ENCODE peak calls at places on chromosome 6, in seven cellular contexts. S is OCI-LY7; U is aorta; F is GM23338; B is mesenchymal stem cell; W is left ventricle myocardium inferior; J is CD4-positive, alpha-beta T cell. D is an unnamed sample.

GRCh38 chr6:68468244-68468884 is 166.7 kb upstream of the ADGRB3 start:
- DNase-seq in S (peak; percentile 2), U (no peak), F (peak; percentile 56), B (no peak), W (no peak), J (no peak), D (no peak)

GRCh38 chr6:3194535-3195376 is 32.7 kb downstream of the TUBB2B start:
- DNase-seq in S (no peak), U (no peak), F (peak; percentile 86), B (peak; percentile 36), W (no peak), J (no peak), D (peak; percentile 79)

GRCh38 chr6:67544851-67545452 is 1090.1 kb upstream of the ADGRB3 start:
- DNase-seq in S (peak; percentile 31), U (no peak), F (peak; percentile 7), B (no peak), W (no peak), J (no peak), D (no peak)

GRCh38 chr6:129908858-129909257 is 47.7 kb upstream of the TMEM244 start:
- DNase-seq in S (no peak), U (no peak), F (no peak), B (no peak), W (no peak), J (no peak), D (no peak)

GRCh38 chr6:15148356-15149058 is 97.4 kb upstream of the JARID2 start:
- DNase-seq in S (no peak), U (no peak), F (peak; percentile 50), B (peak; percentile 43), W (no peak), J (no peak), D (no peak)

GRCh38 chr6:45419574-45420082 is 41.9 kb upstream of the SUPT3H start:
- DNase-seq in S (peak; percentile 21), U (peak; percentile 77), F (peak; percentile 86), B (peak; percentile 69), W (peak; percentile 50), J (peak; percentile 36), D (no peak)

GRCh38 chr6:142462260-142462659 is 160.5 kb downstream of the ADGRG6 start:
- DNase-seq in S (no peak), U (no peak), F (peak; percentile 11), B (no peak), W (no peak), J (no peak), D (no peak)

GRCh38 chr6:155795173-155795796 is 339.6 kb upstream of the NOX3 start:
- DNase-seq in S (no peak), U (no peak), F (no peak), B (no peak), W (no peak), J (no peak), D (no peak)

GRCh38 chr6:37680668-37681067 is 17.0 kb downstream of the MDGA1 start:
- DNase-seq in S (no peak), U (peak; percentile 90), F (no peak), B (no peak), W (no peak), J (no peak), D (peak; percentile 74)

GRCh38 chr6:154814063-154814462 is 80.8 kb downstream of the SCAF8 start:
- DNase-seq in S (peak; percentile 81), U (no peak), F (no peak), B (no peak), W (no peak), J (no peak), D (no peak)

GRCh38 chr6:76166874-76167273 is 94.4 kb upstream of the IMPG1 start:
- DNase-seq in S (no peak), U (no peak), F (no peak), B (no peak), W (no peak), J (no peak), D (no peak)

GRCh38 chr6:82902290-82902689 is 163.4 kb downstream of the UBE3D start:
- DNase-seq in S (no peak), U (no peak), F (no peak), B (no peak), W (no peak), J (no peak), D (no peak)

GRCh38 chr6:169073311-169073710 is 180.3 kb downstream of the THBS2 start:
- DNase-seq in S (no peak), U (no peak), F (no peak), B (peak; percentile 40), W (no peak), J (no peak), D (no peak)
- H3K27ac ChIP-seq in S (no peak overlapping the region), U (no peak overlapping the region), F (no peak overlapping the region), B (peak overlapping the region; percentile 67), W (no peak overlapping the region), J (no peak overlapping the region), D (no peak overlapping the region)

DNA sequence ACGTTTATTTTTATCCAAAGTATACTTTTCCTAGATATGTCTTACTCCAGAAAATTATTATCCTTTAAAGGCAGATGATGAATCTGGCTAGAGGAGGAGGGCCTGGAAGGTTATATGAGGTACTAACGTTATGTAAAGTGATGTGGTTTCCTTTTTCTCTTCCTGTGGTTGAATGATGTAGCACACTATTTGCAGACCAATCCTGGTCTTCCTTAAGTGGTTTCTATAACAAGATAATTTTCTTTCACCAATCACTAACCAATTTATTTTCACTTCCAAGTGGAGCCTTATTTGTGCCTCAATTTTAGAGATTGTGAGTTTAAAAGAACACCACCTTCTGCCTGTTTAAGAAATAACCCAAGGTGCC is 154.6 kb upstream of the SOX4 start:
- DNase-seq in S (no peak), U (no peak), F (no peak), B (no peak), W (no peak), J (no peak), D (no peak)
- H3K27ac ChIP-seq in S (no peak overlapping the region), U (no peak overlapping the region), F (no peak overlapping the region), B (no peak overlapping the region), W (no peak overlapping the region), J (no peak overlapping the region), D (no peak overlapping the region)

GRCh38 chr6:148431840-148432239 is 89.2 kb downstream of the SASH1 start:
- DNase-seq in S (no peak), U (no peak), F (no peak), B (no peak), W (no peak), J (no peak), D (no peak)
- H3K27ac ChIP-seq in S (no peak overlapping the region), U (no peak overlapping the region), F (no peak overlapping the region), B (no peak overlapping the region), W (peak overlapping the region; percentile 55), J (no peak overlapping the region), D (no peak overlapping the region)

DNA sequence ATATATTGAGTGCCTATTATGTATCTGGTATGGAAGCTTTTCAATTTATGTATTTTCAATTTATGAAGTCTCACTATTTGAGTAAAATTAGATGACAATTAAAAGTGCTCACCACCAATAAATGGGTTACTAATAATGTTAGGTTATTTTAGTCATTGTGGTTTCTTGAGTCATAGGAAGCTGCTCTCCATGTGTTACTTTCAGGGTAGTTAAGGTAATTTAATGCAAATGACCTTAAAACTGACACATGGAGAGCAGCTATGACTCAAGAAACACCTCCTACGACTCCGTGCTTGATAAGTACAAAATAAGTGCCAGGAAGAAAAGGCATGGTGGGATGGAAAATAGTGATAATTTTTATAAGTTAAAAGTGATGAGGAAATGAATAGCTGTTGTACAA is 16.5 kb upstream of the TINAG start:
- DNase-seq in S (no peak), U (no peak), F (no peak), B (peak; percentile 76), W (no peak), J (no peak), D (no peak)
- H3K27ac ChIP-seq in S (no peak overlapping the region), U (no peak overlapping the region), F (no peak overlapping the region), B (peak overlapping the region; percentile 83), W (no peak overlapping the region), J (no peak overlapping the region), D (no peak overlapping the region)

DNA sequence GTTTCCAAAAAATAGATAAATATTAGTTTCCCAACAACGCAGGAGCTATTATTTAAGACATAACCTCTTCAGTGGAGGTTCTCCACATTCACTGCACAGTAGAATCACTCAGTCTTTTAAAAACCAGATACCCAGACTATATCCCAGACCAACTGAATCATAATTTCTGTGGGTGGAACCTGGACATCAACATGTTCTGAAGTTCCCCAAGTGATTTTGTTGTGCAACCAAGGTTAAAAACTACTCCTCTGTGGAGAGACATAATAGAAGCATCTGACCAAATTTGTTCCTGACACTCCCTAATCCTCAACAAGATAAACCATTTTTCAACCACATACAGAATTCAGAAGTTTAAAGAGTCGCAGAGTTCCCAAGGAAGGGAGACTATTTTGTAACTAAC is 42.3 kb downstream of the STK38 start:
- DNase-seq in S (no peak), U (no peak), F (no peak), B (no peak), W (no peak), J (no peak), D (no peak)
- H3K27ac ChIP-seq in S (no peak overlapping the region), U (no peak overlapping the region), F (no peak overlapping the region), B (peak overlapping the region; percentile 23), W (no peak overlapping the region), J (no peak overlapping the region), D (no peak overlapping the region)

GRCh38 chr6:46796842-46797241 is 3.7 kb downstream of the MEP1A start:
- DNase-seq in S (no peak), U (no peak), F (no peak), B (no peak), W (no peak), J (no peak), D (no peak)
- H3K27ac ChIP-seq in S (no peak overlapping the region), U (no peak overlapping the region), F (no peak overlapping the region), B (no peak overlapping the region), W (no peak overlapping the region), J (no peak overlapping the region), D (no peak overlapping the region)

GRCh38 chr6:81878479-81878878 is 126.0 kb upstream of the TENT5A start:
- DNase-seq in S (no peak), U (no peak), F (no peak), B (peak; percentile 51), W (no peak), J (no peak), D (no peak)

GRCh38 chr6:81875776-81876293 is 123.4 kb upstream of the TENT5A start:
- DNase-seq in S (no peak), U (no peak), F (no peak), B (no peak), W (no peak), J (no peak), D (no peak)

GRCh38 chr6:81886157-81886556 is 133.7 kb upstream of the TENT5A start:
- DNase-seq in S (no peak), U (no peak), F (no peak), B (no peak), W (no peak), J (no peak), D (no peak)

GRCh38 chr6:81876977-81877376 is 124.5 kb upstream of the TENT5A start:
- DNase-seq in S (no peak), U (no peak), F (no peak), B (no peak), W (no peak), J (no peak), D (no peak)

GRCh38 chr6:81881660-81882059 is 129.2 kb upstream of the TENT5A start:
- DNase-seq in S (no peak), U (no peak), F (no peak), B (no peak), W (no peak), J (no peak), D (no peak)
- H3K27ac ChIP-seq in S (no peak overlapping the region), U (no peak overlapping the region), F (no peak overlapping the region), B (no peak overlapping the region), W (no peak overlapping the region), J (no peak overlapping the region), D (no peak overlapping the region)

GRCh38 chr6:25286891-25287290 is 7.7 kb downstream of the CARMIL1 start:
- DNase-seq in S (no peak), U (no peak), F (no peak), B (no peak), W (no peak), J (no peak), D (no peak)
- H3K27ac ChIP-seq in S (no peak overlapping the region), U (no peak overlapping the region), F (no peak overlapping the region), B (no peak overlapping the region), W (no peak overlapping the region), J (no peak overlapping the region), D (no peak overlapping the region)